ENCODE peak calls at places on chromosomes 13 and 19, in eight cellular contexts. K is colonic mucosa, D is ascending aorta, T is psoas muscle, G is DND-41, W is left ventricle myocardium inferior, E is PC-9, X is SK-N-SH. A is an unnamed sample.

GRCh38 chr19:912181-913079 is 589 bp downstream of the R3HDM4 start:
- DNase-seq in D (no peak), W (no peak), X (no peak), E (no peak), G (no peak), K (no peak), T (no peak), A (no peak)

GRCh38 chr19:33785795-33786194 is 10.9 kb upstream of the KCTD15 start:
- DNase-seq in G (no peak), D (no peak), X (no peak), K (no peak), W (no peak), E (no peak), T (no peak), A (no peak)

GRCh38 chr19:53467503-53468262 is at the start of gene ZNF813:
- DNase-seq in G (peak; percentile 95), W (peak; percentile 97), T (peak; percentile 94), X (peak; percentile 95), D (peak; percentile 76), E (peak; percentile 65), K (peak; percentile 99), A (peak; percentile 97)

GRCh38 chr19:44939668-44940067 is 2.4 kb upstream of the APOC4 start:
- DNase-seq in T (no peak), G (no peak), X (no peak), D (no peak), K (no peak), W (no peak), E (peak; percentile 49), A (no peak)

GRCh38 chr13:51801631-51802099 is 2.3 kb downstream of the DHRS12 start:
- DNase-seq in G (no peak), T (peak; percentile 76), E (no peak), K (peak; percentile 86), W (peak; percentile 81), D (no peak), X (peak; percentile 56), A (peak; percentile 90)

GRCh38 chr13:45878966-45879365 is 27.4 kb upstream of the SIAH3 start:
- DNase-seq in E (no peak), X (no peak), K (no peak), W (no peak), D (no peak), T (no peak), G (no peak), A (no peak)

GRCh38 chr19:15464394-15465385 is at the start of gene RASAL3:
- DNase-seq in E (no peak), X (no peak), K (peak; percentile 35), W (no peak), D (no peak), T (peak; percentile 57), G (peak; percentile 86), A (peak; percentile 59)

GRCh38 chr13:26996965-26997752 is 174.5 kb downstream of the USP12 start:
- DNase-seq in G (no peak), W (no peak), E (no peak), K (no peak), D (no peak), X (no peak), T (no peak), A (no peak)

GRCh38 chr19:46906221-46906620 is 45.4 kb downstream of the ARHGAP35 start:
- DNase-seq in D (no peak), K (no peak), X (no peak), T (no peak), E (no peak), W (no peak), G (no peak), A (no peak)

GRCh38 chr19:54638683-54639082 is 8.4 kb downstream of the LILRB1 start:
- DNase-seq in E (no peak), T (no peak), W (no peak), G (no peak), D (no peak), K (no peak), X (no peak), A (no peak)

GRCh38 chr13:51999525-51999924 is 11.7 kb downstream of the ATP7B start:
- DNase-seq in X (no peak), K (no peak), D (no peak), E (no peak), G (no peak), T (peak; percentile 80), W (peak; percentile 72), A (peak; percentile 52)

GRCh38 chr13:109781384-109782065 is 4.9 kb downstream of the IRS2 start:
- DNase-seq in K (no peak), W (no peak), T (peak; percentile 60), X (peak; percentile 32), G (no peak), D (no peak), E (peak; percentile 58), A (no peak)

GRCh38 chr19:43560687-43561086 is 14.6 kb downstream of the XRCC1 start:
- DNase-seq in K (no peak), D (no peak), T (no peak), E (no peak), W (no peak), G (no peak), X (no peak), A (no peak)

GRCh38 chr19:30153326-30154210 is 211.5 kb downstream of the URI1 start:
- DNase-seq in G (no peak), D (no peak), W (no peak), E (no peak), X (peak; percentile 85), T (peak; percentile 7), K (no peak), A (no peak)

GRCh38 chr13:100881291-100881864 is 206.8 kb upstream of the TMTC4 start:
- DNase-seq in E (no peak), G (no peak), X (peak; percentile 49), D (no peak), W (no peak), K (no peak), T (no peak), A (no peak)

GRCh38 chr13:109790951-109791605 is 4.7 kb upstream of the IRS2 start:
- DNase-seq in T (no peak), G (peak; percentile 83), K (peak; percentile 48), X (peak; percentile 69), W (no peak), E (peak; percentile 71), D (no peak), A (no peak)

GRCh38 chr19:35468637-35469036 is 20.6 kb downstream of the FFAR2 start:
- DNase-seq in X (peak; percentile 45), D (no peak), E (peak; percentile 38), G (peak; percentile 49), T (no peak), W (peak; percentile 39), K (peak; percentile 45), A (peak; percentile 67)

GRCh38 chr13:39600766-39601165 is 2.2 kb downstream of the LHFPL6 start:
- DNase-seq in D (no peak), G (no peak), W (peak; percentile 60), X (no peak), K (no peak), T (no peak), E (no peak), A (no peak)

GRCh38 chr13:109998808-109999528 is 212.6 kb upstream of the IRS2 start:
- DNase-seq in E (peak; percentile 100), K (no peak), D (no peak), W (no peak), G (no peak), T (no peak), X (no peak), A (no peak)

GRCh38 chr13:111252449-111253124 is 67.9 kb upstream of the TEX29 start:
- DNase-seq in E (no peak), K (no peak), T (no peak), X (no peak), W (peak; percentile 37), D (no peak), G (no peak), A (no peak)

GRCh38 chr19:38290631-38291147 is 13.4 kb upstream of the C19orf33 start:
- DNase-seq in W (no peak), X (no peak), G (no peak), T (no peak), K (no peak), E (peak; percentile 90), D (no peak), A (peak; percentile 79)

GRCh38 chr13:60936281-60936680 is 479.4 kb downstream of the PCDH20 start:
- DNase-seq in X (no peak), W (no peak), T (no peak), K (no peak), D (no peak), E (no peak), G (no peak), A (no peak)

GRCh38 chr13:60933638-60934037 is 482.0 kb downstream of the PCDH20 start:
- DNase-seq in W (no peak), X (no peak), K (no peak), T (no peak), G (no peak), E (no peak), D (no peak), A (no peak)

GRCh38 chr13:60931858-60932546 is 483.6 kb downstream of the PCDH20 start:
- DNase-seq in G (no peak), E (peak; percentile 43), W (no peak), X (no peak), D (no peak), T (no peak), K (no peak), A (no peak)
- H3K27ac ChIP-seq in G (no peak overlapping the region), E (no peak overlapping the region), W (no peak overlapping the region), X (no peak overlapping the region), D (no peak overlapping the region), T (no peak overlapping the region), K (no peak overlapping the region), A (no peak overlapping the region)

GRCh38 chr13:33018886-33019285 is 2.7 kb downstream of the KL start:
- DNase-seq in G (no peak), K (no peak), X (no peak), D (no peak), W (no peak), E (no peak), T (no peak), A (no peak)
- H3K4me1 ChIP-seq in G (no peaks in the 10 kb centered on the region), K (no peaks in the 10 kb centered on the region), X (no peaks in the 10 kb centered on the region), D (no peaks in the 10 kb centered on the region), W (peaks cover 31% of the 10 kb centered on the region), E (peaks cover 10% of the 10 kb centered on the region), T (peaks cover 3% of the 10 kb centered on the region), A (peaks cover 15% of the 10 kb centered on the region)

GRCh38 chr19:19149402-19149801 is 11.1 kb upstream of the TMEM161A start:
- DNase-seq in T (no peak), E (no peak), K (no peak), D (no peak), G (no peak), X (no peak), W (no peak), A (no peak)

GRCh38 chr19:19146000-19146608 is 7.8 kb upstream of the TMEM161A start:
- DNase-seq in X (peak; percentile 93), G (peak; percentile 83), W (peak; percentile 80), K (peak; percentile 88), T (peak; percentile 90), D (peak; percentile 25), E (peak; percentile 48), A (peak; percentile 86)

GRCh38 chr19:19145281-19145999 is 7.2 kb upstream of the TMEM161A start:
- DNase-seq in W (no peak), G (no peak), T (no peak), X (no peak), K (no peak), D (no peak), E (no peak), A (no peak)

GRCh38 chr19:19147344-19147743 is 9.1 kb upstream of the TMEM161A start:
- DNase-seq in K (no peak), G (no peak), W (no peak), D (no peak), X (no peak), T (no peak), E (no peak), A (no peak)

GRCh38 chr19:19146865-19147264 is 8.6 kb upstream of the TMEM161A start:
- DNase-seq in W (no peak), D (no peak), E (no peak), G (no peak), X (no peak), T (no peak), K (no peak), A (no peak)
- H3K27ac ChIP-seq in W (no peak overlapping the region), D (no peak overlapping the region), E (no peak overlapping the region), G (no peak overlapping the region), X (no peak overlapping the region), T (no peak overlapping the region), K (no peak overlapping the region), A (no peak overlapping the region)

GRCh38 chr19:41531438-41532311 is 44.3 kb upstream of the CEACAM21 start:
- DNase-seq in W (peak; percentile 79), X (no peak), E (no peak), T (peak; percentile 81), D (peak; percentile 27), G (peak; percentile 23), K (peak; percentile 59), A (peak; percentile 84)
- H3K4me1 ChIP-seq in W (peaks cover 36% of the 10 kb centered on the region), X (no peaks in the 10 kb centered on the region), E (no peaks in the 10 kb centered on the region), T (peaks cover 5% of the 10 kb centered on the region), D (no peaks in the 10 kb centered on the region), G (no peaks in the 10 kb centered on the region), K (no peaks in the 10 kb centered on the region), A (peaks cover 57% of the 10 kb centered on the region)